ENCODE peak calls at places on chromosomes 3 and 15, in five cellular contexts. X, D, V, Q and N are unnamed samples.

GRCh38 chr3:105145516-105145915 is 221.2 kb upstream of the ALCAM start:
- DNase-seq in X (no peak), V (no peak), D (no peak), Q (no peak), N (no peak)

GRCh38 chr15:87623832-87624231 is 632.7 kb downstream of the NTRK3 start:
- DNase-seq in X (no peak), V (no peak), Q (no peak), D (no peak), N (no peak)

GRCh38 chr3:138365253-138365555 is 16.8 kb downstream of the MRAS start:
- DNase-seq in Q (no peak), V (no peak), X (no peak), D (no peak), N (no peak)

GRCh38 chr15:78047631-78048409 is 29.7 kb downstream of the TBC1D2B start:
- DNase-seq in Q (no peak), V (peak; percentile 74), D (peak; percentile 79), X (no peak), N (no peak)

GRCh38 chr3:162525052-162525451 is 1028.4 kb downstream of the OTOL1 start:
- DNase-seq in V (peak; percentile 87), X (no peak), D (peak; percentile 93), Q (no peak), N (no peak)

GRCh38 chr3:160040181-160040580 is 51.5 kb downstream of the IL12A start:
- DNase-seq in X (no peak), D (no peak), Q (no peak), V (peak; percentile 32), N (no peak)

GRCh38 chr3:122679467-122680291 is 960 bp upstream of the PARP14 start:
- DNase-seq in Q (no peak), X (peak; percentile 45), D (peak; percentile 28), V (no peak), N (no peak)

GRCh38 chr3:111012388-111013248 is 59.0 kb upstream of the NECTIN3 start:
- DNase-seq in X (no peak), Q (no peak), V (no peak), D (no peak), N (no peak)

GRCh38 chr3:193620650-193621049 is 27.6 kb downstream of the OPA1 start:
- DNase-seq in Q (no peak), X (no peak), V (peak; percentile 34), D (peak; percentile 51), N (no peak)